ENCODE peak calls at places on chromosomes 6 and 20, in four cellular contexts. W is astrocyte, T is left lung, M is endothelial cell of umbilical vein. X is an unnamed sample. For H3K4me1, the result is how much of the 10 kb centered on the place peaks cover.

GRCh38 chr20:33211817-33212424 is 5.2 kb upstream of the BPIFA3 start:
- DNase-seq in M (peak), W (peak), T (no peak), X (peak)

GRCh38 chr20:44781791-44782190 is 28.6 kb downstream of the RIMS4 start:
- DNase-seq in W (no peak), M (no peak), T (no peak), X (no peak)

GRCh38 chr20:58636396-58636982 is 14.6 kb upstream of the STX16 start:
- DNase-seq in W (no peak), T (no peak), M (no peak), X (no peak)

GRCh38 chr6:166045173-166045957 is 122.3 kb downstream of the TBXT start:
- DNase-seq in M (no peak), W (no peak), T (no peak), X (no peak)

GRCh38 chr6:37860226-37860839 is 40.8 kb downstream of the ZFAND3 start:
- DNase-seq in W (no peak), M (peak), T (no peak), X (no peak)

GRCh38 chr6:21305827-21306469 is 287.6 kb upstream of the SOX4 start:
- DNase-seq in M (no peak), T (no peak), W (peak), X (peak)

GRCh38 chr6:2877057-2877882 is 25.8 kb downstream of the SERPINB9 start:
- DNase-seq in W (peak), T (no peak), M (peak), X (no peak)

GRCh38 chr6:24699521-24700359 is 19.2 kb downstream of the C6orf62 start:
- DNase-seq in W (no peak), T (no peak), M (peak), X (no peak)

GRCh38 chr20:63255911-63256704 is 1.8 kb upstream of the NKAIN4 start:
- DNase-seq in W (no peak), M (no peak), T (no peak), X (peak)

GRCh38 chr6:34145161-34146020 is 496 bp downstream of the GRM4 start:
- DNase-seq in W (peak), M (peak), T (no peak), X (peak)

GRCh38 chr6:24191346-24191745 is 65.3 kb downstream of the NRSN1 start:
- DNase-seq in M (no peak), T (no peak), W (no peak), X (no peak)

GRCh38 chr6:101018157-101018556 is 137.0 kb upstream of the ASCC3 start:
- DNase-seq in M (no peak), W (no peak), T (no peak), X (no peak)

GRCh38 chr6:2026133-2026532 is 219.3 kb downstream of the GMDS start:
- DNase-seq in M (no peak), T (no peak), W (peak), X (no peak)

GRCh38 chr6:39980839-39981580 is 46.7 kb upstream of the MOCS1 start:
- DNase-seq in W (peak), T (no peak), M (peak), X (peak)

GRCh38 chr20:60868316-60868891 is 383.7 kb upstream of the CDH4 start:
- DNase-seq in W (no peak), M (no peak), T (no peak), X (no peak)

GRCh38 chr6:114364295-114364694 is 21.5 kb upstream of the HS3ST5 start:
- DNase-seq in W (peak), T (no peak), M (no peak), X (peak)

GRCh38 chr20:35303382-35303734 is 11.1 kb upstream of the FAM83C start:
- DNase-seq in M (no peak), W (no peak), T (no peak), X (no peak)

GRCh38 chr6:166836785-166837718 is 119.3 kb downstream of the RNASET2 start:
- DNase-seq in T (no peak), M (no peak), W (no peak), X (no peak)

GRCh38 chr6:46242921-46243320 is 72.1 kb upstream of the ENPP5 start:
- DNase-seq in W (no peak), T (no peak), M (no peak), X (no peak)

GRCh38 chr6:83343121-83343520 is 87.7 kb downstream of the ME1 start:
- DNase-seq in W (no peak), T (no peak), M (no peak), X (no peak)

GRCh38 chr6:3687847-3688246 is 63.7 kb downstream of the PXDC1 start:
- DNase-seq in W (no peak), T (no peak), M (no peak), X (no peak)

GRCh38 chr20:61731363-61732181 is 334.1 kb downstream of the TAF4 start:
- DNase-seq in M (no peak), W (peak), T (no peak), X (peak)

GRCh38 chr20:1388706-1389483 is 4.0 kb downstream of the FKBP1A start:
- DNase-seq in T (no peak), W (no peak), M (peak), X (no peak)

GRCh38 chr20:8424010-8424409 is 291.9 kb downstream of the PLCB1 start:
- DNase-seq in T (no peak), W (peak), M (no peak), X (no peak)

GRCh38 chr20:25461766-25462165 is 54.3 kb downstream of the GINS1 start:
- DNase-seq in W (no peak), T (no peak), M (no peak), X (no peak)

GRCh38 chr20:62201173-62202082 is 18.6 kb downstream of the MTG2 start:
- DNase-seq in W (no peak), M (no peak), T (peak), X (no peak)

GRCh38 chr6:168648730-168649129 is 207.7 kb downstream of the SMOC2 start:
- DNase-seq in W (no peak), T (no peak), M (no peak), X (no peak)

GRCh38 chr6:89895273-89895874 is 1.1 kb downstream of the GJA10 start:
- DNase-seq in W (peak), M (peak), T (no peak), X (peak)

GRCh38 chr20:64025826-64026412 is 10.1 kb upstream of the C20orf204 start:
- DNase-seq in T (no peak), M (no peak), W (no peak), X (no peak)

GRCh38 chr6:32192608-32193039 is at the start of gene GPSM3:
- DNase-seq in M (peak), W (no peak), T (peak), X (no peak)

GRCh38 chr6:167146977-167147376 is 10.8 kb downstream of the GPR31 start:
- DNase-seq in W (no peak), T (no peak), M (no peak), X (no peak)

GRCh38 chr6:111976169-111976568 is 77.7 kb upstream of the CCN6 start:
- DNase-seq in M (no peak), W (no peak), T (no peak), X (no peak)

GRCh38 chr6:111972714-111973678 is 80.9 kb upstream of the CCN6 start:
- DNase-seq in W (peak), T (no peak), M (peak), X (peak)

GRCh38 chr6:111978826-111979225 is 75.1 kb upstream of the CCN6 start:
- DNase-seq in M (no peak), T (no peak), W (no peak), X (peak)

GRCh38 chr6:111973897-111974639 is 79.8 kb upstream of the CCN6 start:
- DNase-seq in M (no peak), T (no peak), W (peak), X (no peak)

GRCh38 chr6:111975501-111975900 is 78.4 kb upstream of the CCN6 start:
- DNase-seq in W (no peak), T (no peak), M (no peak), X (no peak)
- H3K27ac ChIP-seq in W (no peak), T (no peak), M (no peak), X (no peak)

GRCh38 chr20:21125849-21126840 is at the start of gene KIZ:
- DNase-seq in T (peak), W (peak), M (peak), X (peak)

GRCh38 chr20:21124190-21124589 is 1.7 kb upstream of the KIZ start:
- DNase-seq in T (no peak), W (no peak), M (no peak), X (no peak)

GRCh38 chr20:21129861-21130260 is 4.0 kb downstream of the KIZ start:
- DNase-seq in W (no peak), T (no peak), M (no peak), X (no peak)

GRCh38 chr20:21127201-21127981 is 1.5 kb downstream of the KIZ start:
- DNase-seq in T (no peak), W (no peak), M (no peak), X (no peak)

DNA sequence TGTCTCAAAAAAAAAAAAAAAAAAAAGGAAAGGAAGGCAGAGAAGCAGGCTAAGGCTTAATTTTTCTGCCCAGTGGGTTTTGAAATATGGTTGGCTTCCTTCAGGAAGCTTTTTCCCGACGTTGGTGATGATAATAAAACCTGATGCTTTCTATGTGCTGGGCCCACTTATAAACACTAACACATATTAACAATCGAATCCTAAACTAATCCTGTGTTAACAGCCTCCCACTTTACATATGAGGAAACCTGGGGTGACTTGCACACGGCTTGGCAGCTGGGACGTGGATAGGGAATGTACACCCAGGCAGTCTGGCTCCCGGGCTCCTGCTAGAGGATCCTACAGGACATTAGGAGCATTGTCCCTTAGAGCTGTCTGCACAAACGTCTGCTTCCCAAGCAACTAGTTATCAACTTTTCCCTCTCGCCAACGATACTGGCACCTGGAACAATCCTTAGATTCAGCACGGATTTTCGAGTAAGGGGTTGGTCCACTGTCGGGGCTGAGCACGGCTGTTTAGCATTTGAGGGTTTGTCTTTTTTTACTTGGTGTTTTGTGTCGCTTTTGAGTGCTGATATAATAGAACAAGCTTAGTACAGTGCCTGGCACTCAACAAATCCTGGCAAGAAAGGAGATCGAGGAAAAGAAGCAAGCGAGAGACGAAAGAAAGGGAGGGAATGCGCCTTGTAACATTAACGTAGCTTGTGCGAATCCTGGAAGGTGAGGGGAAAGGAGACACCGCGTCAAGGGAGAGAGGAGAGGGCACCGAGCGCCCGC is 622 bp upstream of the KIZ start:
- DNase-seq in W (peak), T (no peak), M (no peak), X (no peak)
- TF ChIP-seq CTCF in W (no peak), T (no peak), M (peak), X (no peak)

GRCh38 chr6:156794546-156794945 is 17.4 kb downstream of the ARID1B start:
- DNase-seq in M (no peak), T (no peak), W (no peak), X (no peak)

GRCh38 chr6:156798091-156798735 is 21.0 kb downstream of the ARID1B start:
- DNase-seq in T (no peak), W (no peak), M (no peak), X (no peak)

GRCh38 chr6:156794963-156795362 is 17.8 kb downstream of the ARID1B start:
- DNase-seq in T (no peak), M (no peak), W (no peak), X (no peak)

GRCh38 chr6:156796627-156797026 is 19.4 kb downstream of the ARID1B start:
- DNase-seq in T (peak), M (no peak), W (no peak), X (no peak)

DNA sequence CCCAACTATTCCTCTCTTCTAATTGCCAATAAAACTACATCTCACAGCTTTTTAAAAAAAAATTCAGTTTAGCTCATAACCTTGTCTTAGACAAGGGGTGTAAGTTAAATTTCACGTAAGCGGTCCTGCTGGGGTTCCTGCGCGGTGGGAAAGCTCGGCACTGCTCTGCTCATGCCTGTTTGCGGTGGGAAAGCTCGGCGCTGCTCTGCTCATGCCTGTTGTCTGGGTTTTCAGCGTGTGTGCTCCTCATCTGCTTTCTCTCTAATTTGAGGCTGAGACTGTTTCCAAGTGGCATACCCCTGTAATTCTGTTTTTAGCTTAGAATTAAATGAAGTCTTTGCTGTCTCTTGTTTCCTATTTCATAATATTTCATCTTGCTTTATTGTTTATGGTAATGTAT is 18.6 kb downstream of the ARID1B start:
- DNase-seq in T (no peak), W (no peak), M (no peak), X (no peak)
- H3K4me1 ChIP-seq in T (under half), W (under half), M (under half), X (under half)

GRCh38 chr6:42162384-42162783 is 10.8 kb upstream of the GUCA1A start:
- DNase-seq in M (no peak), T (no peak), W (no peak), X (no peak)
- H3K27ac ChIP-seq in M (no peak), T (no peak), W (no peak), X (no peak)

GRCh38 chr6:107459283-107460073 is at the start of gene PDSS2:
- DNase-seq in T (peak), M (peak), W (peak), X (peak)
- TF ChIP-seq CTCF in T (no peak), M (peak), W (peak), X (peak)

X was measured in foreskin keratinocyte.